ENCODE peak calls at places on chromosomes 16 and 17, in six cellular contexts. L is BE2C, J is NCI-H1417, N is AG09309, K is cardiac fibroblast, X is NCI-H1092 treated with DMSO at 0.1 percent for 48 hours. Q is an unnamed sample.

GRCh38 chr16:1005286-1005685 is 23.7 kb downstream of the SOX8 start:
- DNase-seq in K (no peak), X (no peak), J (no peak), L (no peak), N (no peak), Q (no peak)

GRCh38 chr16:70592106-70592571 is 54.2 kb upstream of the IL34 start:
- DNase-seq in L (no peak), X (no peak), K (no peak), N (no peak), J (no peak), Q (no peak)

GRCh38 chr16:59463776-59464175 is 729.7 kb upstream of the GOT2 start:
- DNase-seq in J (no peak), L (no peak), K (peak; percentile 37), N (no peak), X (no peak), Q (no peak)

GRCh38 chr16:82682757-82683156 is 56.0 kb downstream of the CDH13 start:
- DNase-seq in J (no peak), K (no peak), L (no peak), X (no peak), N (no peak), Q (no peak)

GRCh38 chr17:32723310-32723955 is 153.5 kb downstream of the MYO1D start:
- DNase-seq in J (no peak), N (no peak), K (peak; percentile 68), X (no peak), L (no peak), Q (no peak)

GRCh38 chr16:13983625-13984024 is 63.7 kb downstream of the ERCC4 start:
- DNase-seq in L (no peak), K (no peak), N (no peak), J (no peak), X (no peak), Q (no peak)

GRCh38 chr17:7834554-7834890 is 505 bp downstream of the KDM6B start:
- DNase-seq in K (peak; percentile 39), L (no peak), N (no peak), J (no peak), X (no peak), Q (peak; percentile 48)

GRCh38 chr16:54060599-54061355 is 225.8 kb downstream of the IRX3 start:
- DNase-seq in K (no peak), J (no peak), L (peak; percentile 80), N (no peak), X (no peak), Q (no peak)

GRCh38 chr16:8928467-8928957 is 35.2 kb downstream of the USP7 start:
- DNase-seq in J (no peak), X (no peak), K (peak; percentile 43), L (no peak), N (no peak), Q (no peak)

GRCh38 chr16:57826706-57827625 is 24.7 kb upstream of the KIFC3 start:
- DNase-seq in X (peak; percentile 76), J (no peak), N (no peak), K (no peak), L (peak; percentile 68), Q (no peak)

GRCh38 chr16:88702364-88703210 is 3.6 kb downstream of the RNF166 start:
- DNase-seq in X (no peak), N (no peak), L (no peak), K (no peak), J (no peak), Q (no peak)

GRCh38 chr16:30032083-30032819 is 1.2 kb upstream of the TLCD3B start:
- DNase-seq in K (peak; percentile 80), J (peak; percentile 70), X (peak; percentile 83), N (peak; percentile 24), L (peak; percentile 81), Q (peak; percentile 86)

GRCh38 chr17:82217530-82218204 is 5.0 kb upstream of the CCDC57 start:
- DNase-seq in X (no peak), N (peak; percentile 81), L (peak; percentile 19), J (no peak), K (peak; percentile 94), Q (no peak)

GRCh38 chr17:57697891-57698708 is 47.0 kb downstream of the CCDC182 start:
- DNase-seq in J (peak; percentile 87), L (no peak), K (no peak), N (no peak), X (no peak), Q (no peak)

GRCh38 chr17:75077490-75078096 is 10.2 kb upstream of the SLC16A5 start:
- DNase-seq in L (no peak), J (no peak), K (no peak), N (no peak), X (peak; percentile 10), Q (no peak)

GRCh38 chr16:57825298-57826039 is 23.2 kb upstream of the KIFC3 start:
- DNase-seq in X (no peak), K (no peak), L (no peak), J (no peak), N (no peak), Q (no peak)

GRCh38 chr16:12455287-12455798 is 348.3 kb downstream of the CPPED1 start:
- DNase-seq in K (peak; percentile 61), X (peak; percentile 78), L (peak; percentile 60), N (no peak), J (peak; percentile 54), Q (peak; percentile 77)

GRCh38 chr17:44610871-44611270 is 45.4 kb upstream of the MEIOC start:
- DNase-seq in K (peak; percentile 37), L (no peak), N (no peak), X (peak; percentile 17), J (no peak), Q (no peak)

GRCh38 chr16:84043486-84044107 is 1.0 kb upstream of the SLC38A8 start:
- DNase-seq in X (no peak), L (no peak), N (no peak), J (peak; percentile 27), K (no peak), Q (peak; percentile 45)

GRCh38 chr17:50339381-50339780 is 6.5 kb upstream of the XYLT2 start:
- DNase-seq in N (no peak), J (no peak), K (no peak), X (no peak), L (no peak), Q (no peak)

GRCh38 chr16:29192329-29193247 is 207.7 kb downstream of the LAT start:
- DNase-seq in X (no peak), L (no peak), J (no peak), K (no peak), N (no peak), Q (no peak)

GRCh38 chr16:9248162-9248561 is 156.7 kb downstream of the HAPSTR1 start:
- DNase-seq in J (no peak), N (no peak), X (no peak), K (no peak), L (no peak), Q (peak; percentile 65)

GRCh38 chr16:4376126-4376819 is 4.6 kb downstream of the VASN start:
- DNase-seq in J (no peak), N (no peak), L (peak; percentile 71), X (no peak), K (peak; percentile 89), Q (no peak)

GRCh38 chr17:15233022-15233805 is 31.9 kb downstream of the PMP22 start:
- DNase-seq in J (no peak), L (no peak), N (no peak), K (peak; percentile 73), X (no peak), Q (peak; percentile 1)

GRCh38 chr17:38912221-38912813 is 13.1 kb upstream of the LASP1NB start:
- DNase-seq in N (no peak), K (peak; percentile 79), J (no peak), L (peak; percentile 91), X (no peak), Q (no peak)

Q was measured in NCI-H69.